ENCODE peak calls at places on chromosomes 4 and X, in nine cellular contexts. S, X, N, G, O, C, E, D and W are unnamed samples.

GRCh38 chr4:47406408-47406807 is 57.1 kb downstream of the COMMD8 start:
- DNase-seq in S (no peak), X (no peak), N (no peak), G (no peak), O (no peak), C (no peak), E (no peak), D (no peak), W (no peak)

GRCh38 chr4:16125571-16126445 is 42.0 kb upstream of the PROM1 start:
- DNase-seq in S (no peak), X (no peak), N (no peak), G (no peak), O (no peak), C (no peak), E (no peak), D (no peak), W (no peak)

GRCh38 chr4:70300215-70300614 is 34.6 kb upstream of the CABS1 start:
- DNase-seq in S (no peak), X (no peak), N (no peak), G (no peak), O (no peak), C (no peak), E (no peak), D (no peak), W (no peak)

GRCh38 chrX:107700317-107700774 is 72.0 kb downstream of the PRPS1 start:
- DNase-seq in S (no peak), X (peak), N (no peak), G (no peak), O (no peak), C (peak), E (peak), D (no peak), W (no peak)

GRCh38 chr4:42345962-42346544 is 51.2 kb upstream of the SHISA3 start:
- DNase-seq in S (no peak), X (no peak), N (no peak), G (no peak), O (no peak), C (no peak), E (no peak), D (no peak), W (no peak)

GRCh38 chrX:47513697-47514085 is 30.7 kb upstream of the ZNF41 start:
- DNase-seq in S (no peak), X (no peak), N (no peak), G (no peak), O (no peak), C (no peak), E (no peak), D (no peak), W (no peak)

GRCh38 chrX:96502507-96502906 is 182.1 kb upstream of the DIAPH2 start:
- DNase-seq in S (no peak), X (no peak), N (no peak), G (no peak), O (no peak), C (no peak), E (no peak), D (no peak), W (no peak)

GRCh38 chr4:106614446-106614845 is 245.9 kb upstream of the GIMD1 start:
- DNase-seq in S (no peak), X (no peak), N (no peak), G (no peak), O (no peak), C (no peak), E (no peak), D (no peak), W (peak)

GRCh38 chrX:46737462-46737861 is 21.5 kb downstream of the SLC9A7 start:
- DNase-seq in S (no peak), X (no peak), N (no peak), G (no peak), O (no peak), C (no peak), E (no peak), D (no peak), W (peak)

GRCh38 chr4:53595204-53595603 is 3.9 kb upstream of the LNX1 start:
- DNase-seq in S (no peak), X (no peak), N (no peak), G (no peak), O (no peak), C (no peak), E (no peak), D (no peak), W (no peak)

GRCh38 chr4:8292388-8293107 is 23.0 kb downstream of the HTRA3 start:
- DNase-seq in S (peak), X (peak), N (no peak), G (no peak), O (no peak), C (no peak), E (peak), D (no peak), W (no peak)

GRCh38 chrX:154441984-154442707 is 1.8 kb upstream of the FAM50A start:
- DNase-seq in S (no peak), X (no peak), N (no peak), G (no peak), O (no peak), C (no peak), E (no peak), D (no peak), W (no peak)

GRCh38 chr4:10944321-10944720 is 259.8 kb upstream of the CLNK start:
- DNase-seq in S (no peak), X (no peak), N (no peak), G (no peak), O (no peak), C (no peak), E (no peak), D (no peak), W (no peak)

GRCh38 chr4:98573791-98574190 is 84.6 kb downstream of the TSPAN5 start:
- DNase-seq in S (no peak), X (no peak), N (no peak), G (no peak), O (no peak), C (no peak), E (no peak), D (no peak), W (no peak)

GRCh38 chr4:41257257-41257900 is 651 bp downstream of the UCHL1 start:
- DNase-seq in S (peak), X (peak), N (no peak), G (peak), O (no peak), C (peak), E (peak), D (peak), W (peak)

GRCh38 chr4:137032242-137032641 is 500.1 kb downstream of the PCDH18 start:
- DNase-seq in S (no peak), X (no peak), N (no peak), G (no peak), O (no peak), C (no peak), E (no peak), D (no peak), W (no peak)

GRCh38 chr4:6180841-6181631 is 19.3 kb downstream of the JAKMIP1 start:
- DNase-seq in S (no peak), X (no peak), N (no peak), G (no peak), O (no peak), C (no peak), E (no peak), D (no peak), W (no peak)

GRCh38 chr4:91826186-91826585 is 477.6 kb upstream of the GRID2 start:
- DNase-seq in S (no peak), X (no peak), N (no peak), G (no peak), O (no peak), C (no peak), E (no peak), D (no peak), W (no peak)

GRCh38 chr4:170374770-170375169 is 285.0 kb upstream of the AADAT start:
- DNase-seq in S (no peak), X (no peak), N (no peak), G (peak), O (no peak), C (no peak), E (no peak), D (no peak), W (no peak)

GRCh38 chr4:95091272-95091671 is 333.5 kb downstream of the BMPR1B start:
- DNase-seq in S (no peak), X (no peak), N (no peak), G (no peak), O (no peak), C (no peak), E (peak), D (no peak), W (no peak)

GRCh38 chr4:102722740-102723139 is 38.0 kb downstream of the MANBA start:
- DNase-seq in S (no peak), X (no peak), N (no peak), G (no peak), O (no peak), C (no peak), E (no peak), D (no peak), W (no peak)

GRCh38 chr4:8587469-8588195 is 4.9 kb upstream of the CPZ start:
- DNase-seq in S (no peak), X (peak), N (no peak), G (no peak), O (no peak), C (no peak), E (no peak), D (no peak), W (no peak)

GRCh38 chr4:139050436-139050835 is 34.9 kb downstream of the NOCT start:
- DNase-seq in S (no peak), X (no peak), N (no peak), G (no peak), O (no peak), C (no peak), E (no peak), D (no peak), W (no peak)

GRCh38 chr4:99847362-99847976 is 30.8 kb downstream of the DAPP1 start:
- DNase-seq in S (no peak), X (no peak), N (no peak), G (no peak), O (no peak), C (no peak), E (no peak), D (no peak), W (no peak)

GRCh38 chr4:52959545-52959944 is 97.4 kb downstream of the RASL11B start:
- DNase-seq in S (no peak), X (no peak), N (peak), G (no peak), O (no peak), C (no peak), E (no peak), D (no peak), W (peak)

GRCh38 chr4:129358571-129358970 is 262.6 kb downstream of the C4orf33 start:
- DNase-seq in S (no peak), X (no peak), N (no peak), G (no peak), O (no peak), C (no peak), E (no peak), D (no peak), W (peak)

GRCh38 chrX:34638116-34638515 is 19.0 kb downstream of the TMEM47 start:
- DNase-seq in S (no peak), X (no peak), N (no peak), G (peak), O (no peak), C (no peak), E (no peak), D (no peak), W (peak)

GRCh38 chrX:41971346-41971745 is 48.0 kb upstream of the CASK start:
- DNase-seq in S (no peak), X (no peak), N (no peak), G (no peak), O (no peak), C (no peak), E (no peak), D (no peak), W (no peak)

GRCh38 chr4:157043131-157043530 is 32.8 kb upstream of the GLRB start:
- DNase-seq in S (no peak), X (no peak), N (peak), G (peak), O (no peak), C (no peak), E (no peak), D (no peak), W (peak)

GRCh38 chr4:2799971-2800690 is 7.2 kb downstream of the SH3BP2 start:
- DNase-seq in S (peak), X (peak), N (no peak), G (peak), O (no peak), C (no peak), E (peak), D (no peak), W (no peak)

GRCh38 chr4:144734522-144734921 is 88.6 kb downstream of the HHIP start:
- DNase-seq in S (no peak), X (no peak), N (peak), G (no peak), O (no peak), C (no peak), E (no peak), D (no peak), W (peak)

GRCh38 chrX:44223150-44223549 is 120.3 kb downstream of the EFHC2 start:
- DNase-seq in S (no peak), X (no peak), N (peak), G (no peak), O (no peak), C (no peak), E (no peak), D (no peak), W (peak)

GRCh38 chr4:21664355-21664754 is 284.2 kb downstream of the KCNIP4 start:
- DNase-seq in S (no peak), X (no peak), N (no peak), G (no peak), O (no peak), C (no peak), E (no peak), D (no peak), W (no peak)

GRCh38 chr4:122224348-122224747 is 72.2 kb downstream of the BLTP1 start:
- DNase-seq in S (no peak), X (no peak), N (no peak), G (peak), O (no peak), C (no peak), E (no peak), D (no peak), W (no peak)

GRCh38 chr4:6855692-6856297 is 53.8 kb upstream of the TBC1D14 start:
- DNase-seq in S (no peak), X (no peak), N (peak), G (no peak), O (no peak), C (no peak), E (peak), D (no peak), W (peak)

GRCh38 chrX:49309401-49309981 is 6.0 kb downstream of the GAGE10 start:
- DNase-seq in S (no peak), X (no peak), N (no peak), G (no peak), O (no peak), C (no peak), E (no peak), D (no peak), W (peak)

GRCh38 chrX:110346681-110347080 is 12.0 kb upstream of the RTL9 start:
- DNase-seq in S (peak), X (no peak), N (no peak), G (peak), O (no peak), C (no peak), E (no peak), D (no peak), W (no peak)
- TF ChIP-seq CTCF in S (no peak), X (no peak), N (no peak), G (no peak), O (no peak), C (no peak), E (no peak), D (no peak), W (no peak)

GRCh38 chr4:13907255-13907751 is 279.8 kb upstream of the BOD1L1 start:
- DNase-seq in S (no peak), X (no peak), N (peak), G (no peak), O (no peak), C (no peak), E (no peak), D (no peak), W (peak)
- TF ChIP-seq CTCF in S (peak), X (no peak), N (peak), G (no peak), O (no peak), C (no peak), E (no peak), D (no peak), W (peak)

DNA sequence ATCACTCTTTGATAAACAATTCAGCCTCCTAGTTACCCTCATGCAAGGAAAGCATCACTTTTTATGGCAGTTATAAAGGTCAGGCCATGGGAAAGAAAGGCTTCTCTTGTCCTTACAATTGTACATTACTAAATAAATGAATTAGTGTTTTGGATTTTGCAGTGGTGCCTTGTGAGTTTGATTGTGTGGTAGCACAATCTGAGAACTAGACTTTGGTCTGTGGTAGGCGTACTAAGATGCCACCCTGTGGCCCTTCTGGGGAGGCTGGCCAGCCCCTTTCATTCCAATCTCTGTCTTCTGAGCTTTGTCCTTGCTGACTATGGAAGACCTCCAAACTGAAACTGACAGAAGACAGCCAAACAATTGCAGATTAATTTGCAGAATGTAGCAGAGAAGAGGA is 14.6 kb upstream of the HNRNPD start:
- DNase-seq in S (no peak), X (no peak), N (no peak), G (no peak), O (no peak), C (no peak), E (no peak), D (no peak), W (no peak)
- TF ChIP-seq CTCF in S (peak), X (no peak), N (peak), G (no peak), O (peak), C (no peak), E (no peak), D (no peak), W (no peak)

GRCh38 chr4:13248621-13249298 is 235.4 kb downstream of the RAB28 start:
- DNase-seq in S (no peak), X (no peak), N (no peak), G (peak), O (no peak), C (no peak), E (no peak), D (no peak), W (peak)
- TF ChIP-seq CTCF in S (peak), X (no peak), N (peak), G (peak), O (no peak), C (no peak), E (no peak), D (no peak), W (peak)

GRCh38 chr4:176769519-176769918 is 23.2 kb downstream of the VEGFC start:
- DNase-seq in S (no peak), X (no peak), N (peak), G (no peak), O (no peak), C (no peak), E (no peak), D (no peak), W (peak)

GRCh38 chr4:176761872-176762271 is 30.9 kb downstream of the VEGFC start:
- DNase-seq in S (no peak), X (no peak), N (no peak), G (no peak), O (no peak), C (no peak), E (no peak), D (no peak), W (no peak)

GRCh38 chr4:176762661-176763308 is 29.9 kb downstream of the VEGFC start:
- DNase-seq in S (no peak), X (no peak), N (no peak), G (no peak), O (no peak), C (no peak), E (no peak), D (no peak), W (no peak)

DNA sequence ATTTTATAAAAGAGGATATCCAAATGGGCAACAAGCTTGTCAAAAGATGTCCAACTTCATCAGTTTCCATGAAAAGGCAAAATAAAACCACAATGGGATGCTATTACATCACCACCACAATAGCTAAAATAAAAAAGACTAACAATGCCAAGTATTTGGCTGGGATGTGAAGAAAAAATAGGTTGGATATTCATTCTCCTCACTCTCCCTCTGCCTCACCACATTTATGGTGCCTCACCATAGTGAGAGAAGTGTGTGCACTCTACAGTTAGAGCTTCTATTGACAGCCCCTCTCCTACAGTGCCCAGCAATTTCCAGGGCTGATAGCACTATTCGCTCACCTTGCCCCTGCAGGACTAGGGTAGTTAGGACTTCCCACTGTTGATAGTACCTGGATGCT is 25.5 kb downstream of the VEGFC start:
- DNase-seq in S (no peak), X (no peak), N (no peak), G (no peak), O (no peak), C (no peak), E (no peak), D (no peak), W (peak)
- TF ChIP-seq CTCF in S (no peak), X (no peak), N (no peak), G (no peak), O (no peak), C (no peak), E (no peak), D (no peak), W (no peak)

DNA sequence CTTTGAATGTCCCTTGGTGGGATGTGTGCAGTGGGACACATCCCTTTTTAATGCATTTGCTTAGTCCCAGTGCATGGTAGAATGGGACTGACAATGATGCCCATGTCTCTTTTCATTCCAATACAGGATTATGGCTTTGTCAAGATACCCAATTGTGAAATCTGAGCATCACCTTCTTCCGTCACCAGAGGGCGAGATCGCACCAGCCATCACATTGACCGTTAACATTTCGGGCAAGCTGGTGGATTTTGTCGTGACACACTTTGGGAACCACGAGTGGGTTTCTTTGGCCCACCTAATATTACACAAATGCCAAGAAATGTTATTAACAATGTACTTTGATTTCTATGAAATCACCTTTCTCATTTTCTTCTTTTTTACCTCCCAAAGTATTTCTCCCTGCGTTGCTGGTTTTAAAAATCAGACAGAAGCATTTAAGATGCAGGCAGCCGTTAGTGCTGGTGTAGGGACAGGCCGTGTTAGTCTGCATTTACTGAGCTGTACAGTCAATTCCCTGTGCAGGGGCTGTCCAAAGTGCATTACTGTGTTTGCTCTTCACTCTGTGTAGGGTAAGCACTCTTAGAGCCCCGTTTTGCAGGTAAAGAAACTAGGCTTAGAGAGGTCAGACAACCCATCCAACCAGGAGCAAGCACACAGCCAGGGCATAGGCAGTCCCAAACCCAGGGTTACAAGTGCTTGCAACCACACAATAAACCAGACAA is 46.5 kb downstream of the CWH43 start:
- DNase-seq in S (no peak), X (no peak), N (no peak), G (no peak), O (no peak), C (no peak), E (no peak), D (no peak), W (no peak)
- TF ChIP-seq CTCF in S (peak), X (no peak), N (peak), G (no peak), O (no peak), C (no peak), E (no peak), D (no peak), W (peak)